ENCODE peak calls at places on chromosomes 16 and 17, in seven cellular contexts. K, V, I, J, X, C and D are unnamed samples. For H3K36me3, the result is how much of the 10 kb centered on the place peaks cover.

GRCh38 chr17:82232876-82233785 is 4.3 kb downstream of the SLC16A3 start:
- DNase-seq in K (no peak), V (peak), I (no peak), J (no peak), X (no peak), C (no peak), D (no peak)

GRCh38 chr16:14307623-14308356 is 236.7 kb downstream of the MRTFB start:
- DNase-seq in K (peak), V (peak), I (peak), J (no peak), X (no peak), C (no peak), D (peak)

GRCh38 chr16:87324411-87325275 is 7.5 kb upstream of the C16orf95 start:
- DNase-seq in K (peak), V (peak), I (peak), J (peak), X (peak), C (no peak), D (no peak)

GRCh38 chr16:3171855-3172593 is 16.0 kb upstream of the OR1F1 start:
- DNase-seq in K (no peak), V (peak), I (peak), J (no peak), X (peak), C (no peak), D (peak)

GRCh38 chr17:58970966-58971575 is 135.6 kb downstream of the TRIM37 start:
- DNase-seq in K (no peak), V (no peak), I (peak), J (no peak), X (peak), C (no peak), D (peak)

GRCh38 chr17:35162755-35163154 is 15.1 kb downstream of the UNC45B start:
- DNase-seq in K (no peak), V (no peak), I (no peak), J (no peak), X (no peak), C (no peak), D (no peak)

GRCh38 chr16:19085679-19086200 is 18.3 kb downstream of the COQ7 start:
- DNase-seq in K (no peak), V (no peak), I (peak), J (no peak), X (no peak), C (no peak), D (no peak)

GRCh38 chr16:27236635-27237228 is 31.8 kb downstream of the NSMCE1 start:
- DNase-seq in K (no peak), V (no peak), I (no peak), J (no peak), X (no peak), C (no peak), D (no peak)

GRCh38 chr16:21156767-21157467 is 1.6 kb upstream of the LDAF1 start:
- DNase-seq in K (peak), V (no peak), I (peak), J (no peak), X (peak), C (no peak), D (peak)

GRCh38 chr17:77619851-77620250 is 338.7 kb upstream of the TNRC6C start:
- DNase-seq in K (no peak), V (no peak), I (peak), J (no peak), X (peak), C (no peak), D (peak)

GRCh38 chr16:16007743-16008111 is 58.3 kb downstream of the ABCC1 start:
- DNase-seq in K (no peak), V (no peak), I (no peak), J (no peak), X (no peak), C (no peak), D (no peak)

GRCh38 chr17:80860703-80861359 is 130.8 kb upstream of the CHMP6 start:
- DNase-seq in K (no peak), V (no peak), I (no peak), J (no peak), X (no peak), C (no peak), D (no peak)

GRCh38 chr16:66552288-66553143 is at the start of gene CKLF:
- DNase-seq in K (peak), V (peak), I (peak), J (peak), X (peak), C (peak), D (peak)

GRCh38 chr17:7254511-7254910 is 2.5 kb downstream of the ELP5 start:
- DNase-seq in K (no peak), V (no peak), I (no peak), J (no peak), X (no peak), C (no peak), D (no peak)
- H3K36me3 ChIP-seq in K (under half), V (under half), I (under half), J (under half), X (under half), C (half or more), D (under half)

GRCh38 chr16:1159973-1160772 is 7.3 kb downstream of the CACNA1H start:
- DNase-seq in K (peak), V (no peak), I (no peak), J (peak), X (no peak), C (no peak), D (peak)
- H3K4me3 ChIP-seq in K (no peak), V (no peak), I (no peak), J (peak), X (no peak), C (no peak), D (no peak)

GRCh38 chr17:49843774-49844350 is 4.0 kb downstream of the TAC4 start:
- DNase-seq in K (no peak), V (no peak), I (no peak), J (no peak), X (no peak), C (peak), D (no peak)
- TF ChIP-seq CTCF in K (no peak), V (no peak), I (peak), J (no peak), X (peak), C (peak), D (peak)

GRCh38 chr17:19937522-19937921 is 40.1 kb downstream of the AKAP10 start:
- DNase-seq in K (no peak), V (no peak), I (no peak), J (no peak), X (peak), C (no peak), D (no peak)

GRCh38 chr17:19938736-19939135 is 38.9 kb downstream of the AKAP10 start:
- DNase-seq in K (no peak), V (no peak), I (no peak), J (no peak), X (no peak), C (no peak), D (no peak)

GRCh38 chr17:19933633-19934032 is 44.0 kb downstream of the AKAP10 start:
- DNase-seq in K (no peak), V (no peak), I (no peak), J (no peak), X (no peak), C (no peak), D (no peak)

GRCh38 chr17:19933221-19933620 is 44.4 kb downstream of the AKAP10 start:
- DNase-seq in K (no peak), V (no peak), I (peak), J (no peak), X (peak), C (no peak), D (no peak)

GRCh38 chr17:19935169-19935568 is 42.5 kb downstream of the AKAP10 start:
- DNase-seq in K (no peak), V (no peak), I (peak), J (no peak), X (peak), C (no peak), D (peak)
- H3K36me3 ChIP-seq in K (under half), V (under half), I (under half), J (under half), X (under half), C (half or more), D (under half)

DNA sequence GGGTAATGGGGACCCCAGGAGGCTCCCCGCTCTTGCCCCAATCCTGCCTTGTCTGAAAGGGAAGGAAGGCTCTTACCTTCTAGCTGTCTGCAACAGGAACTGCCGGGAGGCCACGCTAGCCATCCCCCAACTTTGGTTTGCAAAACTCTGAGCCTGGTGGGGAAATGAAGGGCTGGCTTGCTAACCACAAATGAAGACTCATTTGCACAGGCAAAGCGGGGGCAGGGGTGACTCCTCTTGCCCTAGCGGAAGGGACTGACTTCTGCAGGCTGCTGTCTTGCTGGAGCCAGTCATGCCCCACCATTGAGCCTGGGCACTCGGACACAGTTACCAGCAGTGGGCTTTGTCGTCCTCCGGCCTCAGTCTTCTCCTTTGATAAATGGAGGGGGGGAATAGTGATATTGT is 52.6 kb downstream of the PLCG2 start:
- DNase-seq in K (peak), V (peak), I (peak), J (no peak), X (no peak), C (peak), D (no peak)
- H3K4me3 ChIP-seq in K (no peak), V (no peak), I (no peak), J (no peak), X (no peak), C (no peak), D (no peak)